ENCODE peak calls at places on chromosomes 12 and 14, in four cellular contexts. One of them, this sample, is unnamed.

GRCh38 chr14:101520621-101521305 is 40.5 kb upstream of the DIO3 start:
- DNase-seq in mammary epithelial cell: no peak
- DNase-seq in GM13976: no peak
- DNase-seq in CD4-positive, alpha-beta T cell: no peak
- DNase-seq in this sample: peak; percentile 18

GRCh38 chr14:60092516-60092915 is 793 bp downstream of the PCNX4 start:
- DNase-seq in mammary epithelial cell: no peak
- DNase-seq in GM13976: peak; percentile 31
- DNase-seq in CD4-positive, alpha-beta T cell: no peak
- DNase-seq in this sample: no peak

GRCh38 chr12:86261142-86261541 is 5.0 kb upstream of the MGAT4C start:
- DNase-seq in mammary epithelial cell: peak; percentile 19
- DNase-seq in GM13976: no peak
- DNase-seq in CD4-positive, alpha-beta T cell: no peak
- DNase-seq in this sample: no peak

GRCh38 chr12:90102957-90103652 is 394.5 kb upstream of the ATP2B1 start:
- DNase-seq in CD4-positive, alpha-beta T cell: no peak
- DNase-seq in mammary epithelial cell: peak; percentile 43
- DNase-seq in GM13976: peak; percentile 16
- DNase-seq in this sample: peak; percentile 12

GRCh38 chr12:31629756-31630732 is 29.4 kb upstream of the ETFBKMT start:
- DNase-seq in CD4-positive, alpha-beta T cell: no peak
- DNase-seq in GM13976: no peak
- DNase-seq in mammary epithelial cell: no peak
- DNase-seq in this sample: peak; percentile 8

GRCh38 chr14:80475074-80475473 is 263.8 kb upstream of the DIO2 start:
- DNase-seq in GM13976: no peak
- DNase-seq in mammary epithelial cell: peak; percentile 22
- DNase-seq in CD4-positive, alpha-beta T cell: no peak
- DNase-seq in this sample: no peak

GRCh38 chr12:61870658-61871559 is 389.3 kb upstream of the USP15 start:
- DNase-seq in GM13976: no peak
- DNase-seq in CD4-positive, alpha-beta T cell: no peak
- DNase-seq in mammary epithelial cell: no peak
- DNase-seq in this sample: no peak

GRCh38 chr12:32027684-32028355 is 68.6 kb downstream of the RESF1 start:
- DNase-seq in GM13976: no peak
- DNase-seq in CD4-positive, alpha-beta T cell: no peak
- DNase-seq in mammary epithelial cell: no peak
- DNase-seq in this sample: no peak

GRCh38 chr12:97837401-97837800 is 374.8 kb downstream of the RMST start:
- DNase-seq in GM13976: no peak
- DNase-seq in mammary epithelial cell: peak; percentile 76
- DNase-seq in CD4-positive, alpha-beta T cell: no peak
- DNase-seq in this sample: no peak

GRCh38 chr14:81221579-81222102 is 882 bp upstream of the GTF2A1 start:
- DNase-seq in GM13976: no peak
- DNase-seq in mammary epithelial cell: no peak
- DNase-seq in CD4-positive, alpha-beta T cell: no peak
- DNase-seq in this sample: no peak

GRCh38 chr12:22625671-22626251 is 790 bp downstream of the ETNK1 start:
- DNase-seq in mammary epithelial cell: peak; percentile 72
- DNase-seq in CD4-positive, alpha-beta T cell: no peak
- DNase-seq in GM13976: peak; percentile 40
- DNase-seq in this sample: no peak

GRCh38 chr12:62711626-62712305 is 223.2 kb downstream of the PPM1H start:
- DNase-seq in mammary epithelial cell: no peak
- DNase-seq in GM13976: no peak
- DNase-seq in CD4-positive, alpha-beta T cell: no peak
- DNase-seq in this sample: no peak

GRCh38 chr12:56188786-56189335 is 422 bp downstream of the SMARCC2 start:
- DNase-seq in mammary epithelial cell: no peak
- DNase-seq in GM13976: no peak
- DNase-seq in CD4-positive, alpha-beta T cell: peak; percentile 10
- DNase-seq in this sample: no peak

GRCh38 chr12:67498981-67499380 is 149.6 kb upstream of the DYRK2 start:
- DNase-seq in GM13976: no peak
- DNase-seq in CD4-positive, alpha-beta T cell: no peak
- DNase-seq in mammary epithelial cell: no peak
- DNase-seq in this sample: no peak

GRCh38 chr14:104223101-104223809 is 84.9 kb downstream of the KIF26A start:
- DNase-seq in GM13976: no peak
- DNase-seq in mammary epithelial cell: no peak
- DNase-seq in CD4-positive, alpha-beta T cell: no peak
- DNase-seq in this sample: no peak

GRCh38 chr14:32513571-32514009 is 184.5 kb downstream of the AKAP6 start:
- DNase-seq in CD4-positive, alpha-beta T cell: no peak
- DNase-seq in GM13976: no peak
- DNase-seq in mammary epithelial cell: peak; percentile 4
- DNase-seq in this sample: no peak

GRCh38 chr14:22898302-22898894 is 15.4 kb downstream of the REM2 start:
- DNase-seq in GM13976: no peak
- DNase-seq in CD4-positive, alpha-beta T cell: no peak
- DNase-seq in mammary epithelial cell: peak; percentile 85
- DNase-seq in this sample: no peak

GRCh38 chr12:124786065-124786964 is 77.3 kb downstream of the SCARB1 start:
- DNase-seq in mammary epithelial cell: peak; percentile 53
- DNase-seq in CD4-positive, alpha-beta T cell: no peak
- DNase-seq in GM13976: no peak
- DNase-seq in this sample: peak; percentile 74

GRCh38 chr12:11621797-11622423 is 27.6 kb upstream of the ETV6 start:
- DNase-seq in CD4-positive, alpha-beta T cell: peak; percentile 16
- DNase-seq in GM13976: no peak
- DNase-seq in mammary epithelial cell: no peak
- DNase-seq in this sample: no peak

GRCh38 chr12:31368666-31369361 is 42.9 kb upstream of the SINHCAF start:
- DNase-seq in GM13976: no peak
- DNase-seq in CD4-positive, alpha-beta T cell: no peak
- DNase-seq in mammary epithelial cell: no peak
- DNase-seq in this sample: no peak

GRCh38 chr14:60222820-60223219 is 26.2 kb upstream of the PPM1A start:
- DNase-seq in mammary epithelial cell: peak; percentile 7
- DNase-seq in CD4-positive, alpha-beta T cell: no peak
- DNase-seq in GM13976: no peak
- DNase-seq in this sample: no peak

GRCh38 chr12:52319097-52319496 is 2.1 kb downstream of the KRT83 start:
- DNase-seq in GM13976: no peak
- DNase-seq in mammary epithelial cell: no peak
- DNase-seq in CD4-positive, alpha-beta T cell: no peak
- DNase-seq in this sample: no peak

GRCh38 chr14:104864267-104865068 is 600 bp upstream of the CEP170B start:
- DNase-seq in mammary epithelial cell: peak; percentile 86
- DNase-seq in GM13976: no peak
- DNase-seq in CD4-positive, alpha-beta T cell: no peak
- DNase-seq in this sample: no peak

GRCh38 chr12:21456291-21456780 is 18.9 kb downstream of the PYROXD1 start:
- DNase-seq in CD4-positive, alpha-beta T cell: peak; percentile 26
- DNase-seq in mammary epithelial cell: peak; percentile 6
- DNase-seq in GM13976: no peak
- DNase-seq in this sample: no peak

GRCh38 chr12:111246477-111247011 is 122.4 kb downstream of the PHETA1 start:
- DNase-seq in CD4-positive, alpha-beta T cell: no peak
- DNase-seq in mammary epithelial cell: no peak
- DNase-seq in GM13976: no peak
- DNase-seq in this sample: no peak

GRCh38 chr12:40907115-40907521 is 214.9 kb downstream of the CNTN1 start:
- DNase-seq in CD4-positive, alpha-beta T cell: no peak
- DNase-seq in GM13976: peak; percentile 28
- DNase-seq in mammary epithelial cell: peak; percentile 91
- DNase-seq in this sample: no peak

GRCh38 chr12:9048930-9049329 is 59.6 kb downstream of the KLRG1 start:
- DNase-seq in mammary epithelial cell: no peak
- DNase-seq in CD4-positive, alpha-beta T cell: no peak
- DNase-seq in GM13976: no peak
- DNase-seq in this sample: no peak

GRCh38 chr12:9047105-9047504 is 57.8 kb downstream of the KLRG1 start:
- DNase-seq in CD4-positive, alpha-beta T cell: no peak
- DNase-seq in mammary epithelial cell: peak; percentile 24
- DNase-seq in GM13976: no peak
- DNase-seq in this sample: no peak

GRCh38 chr12:9051156-9051545 is 61.8 kb downstream of the KLRG1 start:
- DNase-seq in mammary epithelial cell: no peak
- DNase-seq in CD4-positive, alpha-beta T cell: no peak
- DNase-seq in GM13976: no peak
- DNase-seq in this sample: no peak

GRCh38 chr12:9050521-9051155 is 61.3 kb downstream of the KLRG1 start:
- DNase-seq in GM13976: no peak
- DNase-seq in mammary epithelial cell: no peak
- DNase-seq in CD4-positive, alpha-beta T cell: no peak
- DNase-seq in this sample: no peak

DNA sequence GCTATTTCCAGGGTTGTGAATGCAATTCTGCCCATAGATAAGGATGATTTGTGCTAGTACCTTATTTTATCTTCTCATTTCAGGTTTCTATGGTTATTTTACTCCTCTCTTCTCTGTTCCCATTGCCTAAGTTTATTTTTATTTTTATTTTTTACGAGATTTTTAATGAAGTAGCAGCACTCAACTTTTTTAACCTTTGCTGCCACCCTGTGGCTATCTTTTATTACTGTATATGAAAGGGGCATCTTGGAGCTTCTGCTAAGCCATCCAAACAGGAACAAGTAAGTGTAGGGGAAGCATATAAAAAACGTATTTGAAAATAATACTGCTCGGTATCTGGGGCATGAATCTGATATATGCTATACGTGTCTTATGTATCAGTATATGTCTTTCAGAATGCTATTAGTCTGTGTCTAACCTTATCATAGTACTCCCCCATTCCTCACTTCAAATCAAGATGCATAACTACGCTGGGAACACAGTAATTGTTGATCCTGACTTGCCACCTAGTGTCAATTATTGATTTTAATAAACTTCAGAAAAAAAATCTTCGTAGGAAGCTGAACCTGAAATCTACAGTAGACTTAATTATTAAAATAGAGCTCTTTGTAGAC is 60.3 kb downstream of the KLRG1 start:
- DNase-seq in mammary epithelial cell: peak; percentile 28
- DNase-seq in GM13976: peak; percentile 47
- DNase-seq in CD4-positive, alpha-beta T cell: no peak
- DNase-seq in this sample: no peak
- TF ChIP-seq CTCF in mammary epithelial cell: peak; percentile 50
- TF ChIP-seq CTCF in GM13976: peak; percentile 17
- TF ChIP-seq CTCF in CD4-positive, alpha-beta T cell: peak; percentile 74
- TF ChIP-seq CTCF in this sample: peak; percentile 47

DNA sequence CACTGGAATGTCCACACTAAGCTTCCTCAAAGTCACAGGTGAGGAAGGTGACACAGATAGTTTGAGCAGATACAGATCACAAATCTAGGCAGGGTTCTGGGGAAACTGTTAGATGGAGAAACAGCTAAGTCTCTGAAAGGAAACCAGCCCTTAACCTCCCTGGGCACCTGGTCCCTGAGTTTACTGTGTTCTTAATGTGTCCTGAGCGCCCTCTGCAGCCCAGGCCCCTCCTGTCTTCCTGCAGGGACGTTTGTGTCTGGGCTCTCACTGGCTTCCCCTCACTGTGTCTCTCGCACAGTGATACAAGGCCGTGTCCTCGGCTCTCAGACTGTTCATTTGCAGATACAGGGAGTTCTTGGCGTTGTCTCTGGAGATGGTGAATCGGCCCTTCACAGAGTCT is 684.3 kb downstream of the TMEM121 start:
- DNase-seq in GM13976: peak; percentile 21
- DNase-seq in mammary epithelial cell: no peak
- DNase-seq in CD4-positive, alpha-beta T cell: no peak
- DNase-seq in this sample: no peak
- TF ChIP-seq CTCF in GM13976: no peak
- TF ChIP-seq CTCF in mammary epithelial cell: no peak
- TF ChIP-seq CTCF in CD4-positive, alpha-beta T cell: no peak
- TF ChIP-seq CTCF in this sample: no peak

GRCh38 chr12:79689477-79690155 is 1.1 kb downstream of the PAWR start:
- DNase-seq in GM13976: peak; percentile 66
- DNase-seq in CD4-positive, alpha-beta T cell: peak; percentile 0
- DNase-seq in mammary epithelial cell: peak; percentile 82
- DNase-seq in this sample: no peak

GRCh38 chr12:79689041-79689476 is 1.7 kb downstream of the PAWR start:
- DNase-seq in CD4-positive, alpha-beta T cell: no peak
- DNase-seq in mammary epithelial cell: no peak
- DNase-seq in GM13976: no peak
- DNase-seq in this sample: no peak

GRCh38 chr12:79691299-79692248 is 810 bp upstream of the PAWR start:
- DNase-seq in mammary epithelial cell: peak; percentile 94
- DNase-seq in CD4-positive, alpha-beta T cell: no peak
- DNase-seq in GM13976: peak; percentile 23
- DNase-seq in this sample: no peak

GRCh38 chr12:79690606-79691298 is at the start of gene PAWR:
- DNase-seq in mammary epithelial cell: peak; percentile 87
- DNase-seq in CD4-positive, alpha-beta T cell: peak; percentile 4
- DNase-seq in GM13976: peak; percentile 90
- DNase-seq in this sample: no peak

DNA sequence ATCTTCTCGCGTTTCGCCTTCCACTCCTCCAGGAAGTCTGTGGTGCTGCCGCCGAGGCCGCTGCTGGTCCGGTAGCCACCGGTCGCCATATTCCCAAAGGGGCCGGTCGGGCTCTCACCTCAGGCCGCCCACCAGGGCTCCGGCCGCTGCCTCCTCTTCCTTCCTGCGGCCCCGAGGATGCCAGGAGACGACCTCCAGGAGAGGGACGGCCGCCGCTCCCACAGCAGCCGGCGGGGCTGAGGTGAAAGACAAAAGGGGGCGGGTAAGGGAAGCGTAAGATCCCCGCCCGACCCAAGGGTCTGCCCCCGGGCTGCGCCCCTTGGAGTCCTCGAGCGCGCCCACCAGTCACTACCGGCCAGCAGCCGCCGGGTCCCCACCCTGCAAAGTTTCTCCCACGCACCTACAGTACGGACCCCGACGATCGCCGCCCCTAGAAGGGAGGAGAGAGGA is 583 bp downstream of the PAWR start:
- DNase-seq in mammary epithelial cell: no peak
- DNase-seq in CD4-positive, alpha-beta T cell: no peak
- DNase-seq in GM13976: no peak
- DNase-seq in this sample: no peak
- TF ChIP-seq CTCF in mammary epithelial cell: no peak
- TF ChIP-seq CTCF in CD4-positive, alpha-beta T cell: no peak
- TF ChIP-seq CTCF in GM13976: no peak
- TF ChIP-seq CTCF in this sample: no peak

DNA sequence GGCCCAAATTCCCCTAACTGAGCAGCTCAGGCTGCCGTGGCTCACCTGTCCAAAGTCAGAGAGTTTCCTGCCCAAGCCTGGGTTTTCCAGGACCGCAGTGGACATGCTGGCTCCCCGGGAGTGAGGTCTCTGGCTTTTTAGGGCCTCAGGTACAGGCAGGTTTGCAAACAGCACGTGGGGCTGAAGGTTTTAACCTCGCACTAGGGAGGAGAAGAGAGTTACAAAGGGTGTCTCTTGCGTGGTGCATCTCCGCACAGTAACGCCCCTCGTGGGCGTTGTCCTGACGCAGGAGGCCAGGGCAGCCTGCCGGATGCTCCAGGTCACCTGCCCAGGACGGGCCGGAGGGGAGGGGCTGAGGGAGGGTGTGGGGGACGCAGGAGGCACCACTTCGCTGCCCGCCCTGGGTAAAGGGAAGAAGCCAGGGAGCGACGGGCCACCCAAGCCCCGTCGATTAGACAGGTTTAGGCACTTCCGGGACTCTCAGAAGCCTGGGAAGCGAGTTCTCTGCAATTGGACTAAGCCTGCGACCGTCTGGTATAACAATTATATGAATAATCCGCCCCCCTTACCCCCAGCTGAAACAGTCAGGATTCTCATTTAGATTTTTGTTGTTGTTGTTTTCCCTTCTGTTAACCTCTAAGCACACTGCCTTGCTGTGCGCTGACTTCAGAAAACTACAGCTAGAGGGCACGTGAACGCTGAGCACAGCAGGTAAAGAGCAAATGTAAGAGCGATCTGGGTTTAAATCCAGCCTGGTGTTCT is at the start of gene PAH:
- DNase-seq in mammary epithelial cell: no peak
- DNase-seq in GM13976: no peak
- DNase-seq in CD4-positive, alpha-beta T cell: peak; percentile 5
- DNase-seq in this sample: no peak
- TF ChIP-seq CTCF in mammary epithelial cell: no peak
- TF ChIP-seq CTCF in GM13976: no peak
- TF ChIP-seq CTCF in CD4-positive, alpha-beta T cell: no peak
- TF ChIP-seq CTCF in this sample: no peak